ENCODE peak calls at places on chromosomes 6 and 20, in five cellular contexts. L, U, F, W and P are unnamed samples.

GRCh38 chr6:89291256-89291819 is 23.8 kb downstream of the GABRR2 start:
- DNase-seq in U (no peak), W (no peak), F (no peak), L (no peak), P (no peak)

GRCh38 chr20:1929460-1929859 is 34.3 kb downstream of the SIRPA start:
- DNase-seq in L (no peak), W (no peak), U (no peak), F (no peak), P (no peak)

GRCh38 chr6:8166156-8166555 is 63.8 kb upstream of the EEF1E1 start:
- DNase-seq in F (no peak), W (no peak), U (no peak), L (no peak), P (no peak)

GRCh38 chr20:40781979-40782378 is 92.9 kb upstream of the MAFB start:
- DNase-seq in L (no peak), F (no peak), W (no peak), U (no peak), P (no peak)

GRCh38 chr6:143229402-143229801 is 168.7 kb downstream of the AIG1 start:
- DNase-seq in U (no peak), W (no peak), L (no peak), F (no peak), P (no peak)

GRCh38 chr6:81613606-81614005 is 138.9 kb downstream of the TENT5A start:
- DNase-seq in U (no peak), W (no peak), L (peak), F (no peak), P (no peak)

GRCh38 chr20:24341781-24342180 is 127.6 kb upstream of the SYNDIG1 start:
- DNase-seq in F (no peak), W (no peak), U (no peak), L (no peak), P (no peak)

GRCh38 chr6:40376113-40376650 is 211.0 kb downstream of the LRFN2 start:
- DNase-seq in F (no peak), W (no peak), L (no peak), U (no peak), P (no peak)

GRCh38 chr6:127933852-127934840 is 33.3 kb upstream of the THEMIS start:
- DNase-seq in U (no peak), F (no peak), L (no peak), W (no peak), P (no peak)

GRCh38 chr6:3644613-3645012 is 106.9 kb downstream of the PXDC1 start:
- DNase-seq in F (no peak), W (no peak), U (no peak), L (no peak), P (no peak)

GRCh38 chr6:145339089-145339488 is 396.2 kb downstream of the EPM2A start:
- DNase-seq in W (no peak), L (no peak), F (no peak), U (no peak), P (no peak)

GRCh38 chr6:41728073-41728936 is 7.1 kb downstream of the TFEB start:
- DNase-seq in L (no peak), U (no peak), F (no peak), W (no peak), P (no peak)

GRCh38 chr6:42251911-42252637 is 34.4 kb upstream of the MRPS10 start:
- DNase-seq in F (no peak), L (peak), W (no peak), U (peak), P (no peak)

GRCh38 chr6:113181164-113181563 is 676.0 kb upstream of the MARCKS start:
- DNase-seq in W (no peak), F (no peak), U (no peak), L (no peak), P (no peak)

GRCh38 chr6:113185299-113185698 is 671.8 kb upstream of the MARCKS start:
- DNase-seq in W (no peak), U (no peak), F (no peak), L (no peak), P (no peak)

GRCh38 chr6:113182370-113183141 is 674.6 kb upstream of the MARCKS start:
- DNase-seq in W (no peak), U (no peak), F (no peak), L (peak), P (no peak)

GRCh38 chr6:113184736-113185135 is 672.4 kb upstream of the MARCKS start:
- DNase-seq in W (no peak), L (peak), U (no peak), F (no peak), P (no peak)

DNA sequence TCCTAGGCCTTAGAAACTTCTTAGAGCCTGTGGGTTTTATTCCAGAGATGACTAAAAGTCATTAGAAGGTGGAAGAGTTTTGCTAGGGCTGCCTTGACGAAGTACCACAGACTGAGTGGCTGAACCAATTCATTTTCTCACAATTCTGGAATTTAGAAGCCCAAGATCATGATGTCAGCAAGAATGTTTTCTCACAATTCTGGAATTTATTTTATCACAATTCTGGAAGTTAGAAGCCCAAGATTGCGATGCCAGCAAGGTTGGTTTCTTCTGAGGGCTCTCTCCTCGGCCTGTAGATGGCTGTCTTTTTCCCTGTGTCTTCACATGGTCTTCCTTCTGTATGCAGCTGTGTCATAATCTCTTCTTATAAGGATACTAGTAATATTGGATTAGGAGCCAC is 672.9 kb upstream of the MARCKS start:
- DNase-seq in F (no peak), W (no peak), L (no peak), U (no peak), P (no peak)
- TF ChIP-seq CTCF in F (no peak), W (no peak), L (no peak), U (no peak), P (no peak)

GRCh38 chr6:5119090-5119951 is 34.2 kb downstream of the PPP1R3G start:
- DNase-seq in F (no peak), U (no peak), L (no peak), W (no peak), P (no peak)
- TF ChIP-seq CTCF in F (no peak), U (no peak), L (no peak), W (no peak), P (no peak)

GRCh38 chr20:11080776-11081406 is 407.1 kb upstream of the JAG1 start:
- DNase-seq in F (no peak), L (no peak), W (no peak), U (no peak), P (no peak)

GRCh38 chr20:11080010-11080409 is 406.2 kb upstream of the JAG1 start:
- DNase-seq in L (no peak), F (no peak), W (no peak), U (no peak), P (no peak)

GRCh38 chr20:11083841-11084240 is 410.0 kb upstream of the JAG1 start:
- DNase-seq in U (no peak), W (no peak), F (no peak), L (no peak), P (no peak)

GRCh38 chr20:11084508-11084907 is 410.7 kb upstream of the JAG1 start:
- DNase-seq in U (no peak), F (no peak), L (no peak), W (no peak), P (no peak)
- TF ChIP-seq CTCF in U (no peak), F (no peak), L (no peak), W (no peak), P (no peak)

GRCh38 chr6:63446405-63446804 is 125.9 kb upstream of the LOC128125822 start:
- DNase-seq in W (no peak), U (no peak), L (no peak), F (no peak), P (no peak)
- TF ChIP-seq CTCF in W (no peak), U (no peak), L (no peak), F (no peak), P (no peak)

DNA sequence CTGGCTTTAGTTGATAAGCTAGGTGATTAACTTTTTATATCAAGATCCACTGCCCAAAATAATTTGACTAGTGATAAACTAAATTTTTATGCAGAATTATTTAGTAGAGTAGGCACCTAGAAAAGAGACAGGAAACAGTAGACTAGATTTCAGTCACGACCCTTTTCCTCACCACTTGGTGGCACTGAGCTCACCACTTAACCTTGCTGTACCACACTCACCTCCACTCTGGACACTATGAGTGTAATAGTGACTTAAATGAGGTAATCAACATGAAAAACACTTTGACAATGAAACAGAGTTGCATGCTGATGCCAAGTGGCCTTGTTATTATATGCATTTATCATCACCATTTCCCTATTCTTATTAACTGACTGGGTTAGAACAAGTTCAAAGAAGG is 730.4 kb downstream of the KIF16B start:
- DNase-seq in W (no peak), U (no peak), L (no peak), F (no peak), P (peak)
- TF ChIP-seq CTCF in W (no peak), U (no peak), L (no peak), F (no peak), P (no peak)

GRCh38 chr20:32240220-32240619 is 32.5 kb downstream of the POFUT1 start:
- DNase-seq in W (peak), F (no peak), L (no peak), U (no peak), P (no peak)
- TF ChIP-seq CTCF in W (no peak), F (no peak), L (peak), U (no peak), P (no peak)

GRCh38 chr6:134123666-134124208 is 71.3 kb upstream of the SLC2A12 start:
- DNase-seq in W (peak), L (peak), F (no peak), U (no peak), P (peak)
- TF ChIP-seq CTCF in W (peak), L (peak), F (peak), U (peak), P (peak)